ENCODE peak calls at places on chromosomes 4 and X, in seven cellular contexts. A is HCT116, E is colonic mucosa, W is choroid plexus epithelial cell, R is testis, M is right lobe of liver, G is OCI-LY7. D is an unnamed sample.

GRCh38 chr4:78749972-78750727 is 26.0 kb upstream of the BMP2K start:
- DNase-seq in A (no peak), E (no peak), W (peak), R (no peak), M (no peak), G (peak), D (no peak)

GRCh38 chrX:126551306-126551705 is 1.3 kb downstream of the DCAF12L1 start:
- DNase-seq in A (no peak), E (no peak), W (no peak), R (peak), M (peak), G (no peak), D (no peak)

GRCh38 chr4:148341980-148342800 is 100.0 kb downstream of the NR3C2 start:
- DNase-seq in A (no peak), E (no peak), W (peak), R (no peak), M (no peak), G (no peak), D (no peak)

GRCh38 chr4:100081511-100081910 is 108.8 kb downstream of the DDIT4L start:
- DNase-seq in A (no peak), E (no peak), W (no peak), R (no peak), M (no peak), G (no peak), D (no peak)

GRCh38 chr4:72319596-72319995 is 249.4 kb downstream of the ADAMTS3 start:
- DNase-seq in A (no peak), E (no peak), W (no peak), R (no peak), M (no peak), G (no peak), D (no peak)

GRCh38 chr4:63063765-63064164 is 1345.5 kb downstream of the TECRL start:
- DNase-seq in A (no peak), E (no peak), W (peak), R (no peak), M (no peak), G (no peak), D (no peak)

GRCh38 chr4:184792334-184792733 is 33.4 kb downstream of the ACSL1 start:
- DNase-seq in A (no peak), E (no peak), W (peak), R (no peak), M (no peak), G (no peak), D (no peak)

GRCh38 chr4:14289708-14290107 is 662.2 kb upstream of the BOD1L1 start:
- DNase-seq in A (no peak), E (no peak), W (peak), R (no peak), M (no peak), G (no peak), D (no peak)

GRCh38 chr4:141246243-141246642 is 25.5 kb downstream of the ZNF330 start:
- DNase-seq in A (no peak), E (no peak), W (peak), R (no peak), M (no peak), G (no peak), D (no peak)

GRCh38 chr4:136810626-136811025 is 721.7 kb downstream of the PCDH18 start:
- DNase-seq in A (no peak), E (no peak), W (no peak), R (no peak), M (no peak), G (no peak), D (no peak)

GRCh38 chr4:11650801-11651596 is 222.3 kb upstream of the HS3ST1 start:
- DNase-seq in A (peak), E (no peak), W (no peak), R (no peak), M (no peak), G (no peak), D (peak)

GRCh38 chrX:6377365-6377764 is 148.7 kb upstream of the NLGN4X start:
- DNase-seq in A (no peak), E (no peak), W (no peak), R (no peak), M (no peak), G (no peak), D (no peak)

GRCh38 chrX:21926116-21926515 is 14.4 kb upstream of the SMS start:
- DNase-seq in A (no peak), E (no peak), W (peak), R (no peak), M (no peak), G (no peak), D (no peak)

GRCh38 chr4:6926681-6927478 is 17.3 kb downstream of the TBC1D14 start:
- DNase-seq in A (no peak), E (peak), W (no peak), R (peak), M (peak), G (no peak), D (no peak)

GRCh38 chr4:35934370-35934981 is 309.8 kb downstream of the ARAP2 start:
- DNase-seq in A (peak), E (no peak), W (peak), R (no peak), M (no peak), G (peak), D (no peak)

GRCh38 chr4:106329027-106329618 is 12.8 kb downstream of the AIMP1 start:
- DNase-seq in A (peak), E (no peak), W (peak), R (no peak), M (no peak), G (peak), D (no peak)

GRCh38 chrX:15877380-15877779 is 22.8 kb upstream of the AP1S2 start:
- DNase-seq in A (no peak), E (no peak), W (peak), R (peak), M (no peak), G (no peak), D (no peak)

GRCh38 chr4:677431-678293 is 3.3 kb downstream of the MYL5 start:
- DNase-seq in A (peak), E (peak), W (no peak), R (no peak), M (peak), G (peak), D (peak)

GRCh38 chrX:39627257-39627656 is 470.5 kb downstream of the BCOR start:
- DNase-seq in A (no peak), E (no peak), W (no peak), R (no peak), M (no peak), G (no peak), D (no peak)

GRCh38 chr4:165308174-165308573 is 19.3 kb upstream of the MSMO1 start:
- DNase-seq in A (no peak), E (no peak), W (no peak), R (no peak), M (no peak), G (no peak), D (no peak)

GRCh38 chr4:183097251-183098079 is 1.6 kb upstream of the WWC2 start:
- DNase-seq in A (no peak), E (peak), W (peak), R (no peak), M (peak), G (no peak), D (no peak)

GRCh38 chr4:37648084-37648817 is 37.9 kb downstream of the RELL1 start:
- DNase-seq in A (peak), E (peak), W (peak), R (peak), M (peak), G (no peak), D (peak)

GRCh38 chr4:15436515-15436914 is 8.7 kb downstream of the C1QTNF7 start:
- DNase-seq in A (no peak), E (no peak), W (peak), R (peak), M (no peak), G (no peak), D (no peak)

GRCh38 chrX:150813922-150814321 is 84.5 kb downstream of the CD99L2 start:
- DNase-seq in A (no peak), E (no peak), W (peak), R (no peak), M (no peak), G (no peak), D (no peak)

GRCh38 chr4:170623899-170624298 is 534.1 kb upstream of the AADAT start:
- DNase-seq in A (no peak), E (no peak), W (peak), R (no peak), M (no peak), G (no peak), D (no peak)
- TF ChIP-seq CTCF in A (no peak), E (no peak), W (peak), R (no peak), M (no peak), G (no peak), D (no peak)

GRCh38 chrX:152903589-152903988 is 5.7 kb downstream of the ZNF185 start:
- DNase-seq in A (no peak), E (no peak), W (no peak), R (no peak), M (peak), G (no peak), D (no peak)

GRCh38 chrX:152905081-152905420 is 7.2 kb downstream of the ZNF185 start:
- DNase-seq in A (no peak), E (no peak), W (no peak), R (peak), M (peak), G (no peak), D (no peak)

GRCh38 chrX:152902502-152902820 is 4.6 kb downstream of the ZNF185 start:
- DNase-seq in A (no peak), E (no peak), W (no peak), R (no peak), M (no peak), G (no peak), D (no peak)

GRCh38 chrX:152901816-152902501 is 4.1 kb downstream of the ZNF185 start:
- DNase-seq in A (no peak), E (no peak), W (no peak), R (no peak), M (peak), G (no peak), D (no peak)

GRCh38 chrX:152904151-152905080 is 6.5 kb downstream of the ZNF185 start:
- DNase-seq in A (no peak), E (peak), W (peak), R (peak), M (peak), G (peak), D (peak)
- TF ChIP-seq CTCF in A (no peak), E (peak), W (peak), R (peak), M (peak), G (peak), D (peak)

GRCh38 chr4:173199553-173199952 is 30.9 kb downstream of the GALNT7 start:
- DNase-seq in A (no peak), E (no peak), W (no peak), R (no peak), M (no peak), G (no peak), D (no peak)

GRCh38 chr4:173205656-173206055 is 37.0 kb downstream of the GALNT7 start:
- DNase-seq in A (no peak), E (no peak), W (no peak), R (no peak), M (no peak), G (no peak), D (no peak)

GRCh38 chr4:173200103-173200502 is 31.5 kb downstream of the GALNT7 start:
- DNase-seq in A (no peak), E (no peak), W (no peak), R (no peak), M (no peak), G (no peak), D (no peak)

DNA sequence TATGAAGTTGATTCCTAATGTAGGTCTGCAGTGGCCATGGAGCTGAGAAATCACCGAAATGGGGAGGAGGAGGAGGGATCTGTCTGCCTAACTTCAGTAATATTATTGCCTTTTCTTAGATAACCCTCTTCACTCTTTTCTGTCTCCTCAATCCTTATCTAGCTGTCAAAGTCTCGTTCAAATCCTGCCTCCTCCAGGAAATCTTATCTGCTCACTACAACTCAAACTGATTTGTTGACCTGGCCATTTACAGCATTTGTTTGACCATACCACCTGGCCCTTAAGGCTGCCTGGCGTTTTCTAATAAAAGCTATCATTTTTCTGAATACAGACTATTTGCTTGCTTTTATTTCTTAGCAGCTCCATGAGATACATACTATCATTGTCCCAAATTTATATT is 33.8 kb downstream of the GALNT7 start:
- DNase-seq in A (no peak), E (no peak), W (no peak), R (no peak), M (no peak), G (no peak), D (no peak)
- TF ChIP-seq CTCF in A (no peak), E (no peak), W (no peak), R (no peak), M (no peak), G (no peak), D (no peak)

GRCh38 chr4:118969359-118969758 is 80.7 kb downstream of the SYNPO2 start:
- DNase-seq in A (peak), E (peak), W (peak), R (peak), M (no peak), G (peak), D (peak)
- TF ChIP-seq CTCF in A (peak), E (peak), W (peak), R (no peak), M (peak), G (peak), D (no peak)

GRCh38 chr4:44927361-44928061 is 201.2 kb upstream of the GNPDA2 start:
- DNase-seq in A (peak), E (no peak), W (peak), R (no peak), M (no peak), G (peak), D (peak)
- TF ChIP-seq CTCF in A (peak), E (peak), W (peak), R (peak), M (no peak), G (peak), D (peak)

GRCh38 chr4:41154001-41154813 is 60.1 kb downstream of the APBB2 start:
- DNase-seq in A (no peak), E (no peak), W (no peak), R (no peak), M (no peak), G (no peak), D (no peak)

GRCh38 chr4:41157009-41157408 is 57.3 kb downstream of the APBB2 start:
- DNase-seq in A (no peak), E (no peak), W (no peak), R (no peak), M (no peak), G (no peak), D (no peak)

GRCh38 chr4:41155194-41155830 is 59.0 kb downstream of the APBB2 start:
- DNase-seq in A (no peak), E (no peak), W (peak), R (no peak), M (no peak), G (no peak), D (no peak)

GRCh38 chr4:41156574-41156973 is 57.8 kb downstream of the APBB2 start:
- DNase-seq in A (peak), E (no peak), W (peak), R (no peak), M (no peak), G (no peak), D (no peak)

DNA sequence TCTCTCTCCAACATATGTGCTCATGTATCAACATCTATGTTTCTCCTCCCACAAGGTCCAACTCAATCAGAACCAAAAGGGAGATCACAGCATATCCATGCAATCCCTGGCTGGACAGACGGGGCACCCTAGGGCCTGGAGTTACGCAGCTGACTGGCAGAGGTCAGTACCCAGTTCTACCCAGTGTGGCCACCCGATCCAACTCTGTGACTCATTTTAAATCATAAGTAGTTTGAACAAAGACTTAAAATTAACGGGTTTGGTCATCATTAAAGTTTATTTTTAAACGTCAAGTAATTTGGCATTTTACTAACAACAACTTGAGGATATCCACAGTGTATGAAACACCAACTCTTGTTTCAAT is 59.5 kb downstream of the APBB2 start:
- DNase-seq in A (no peak), E (no peak), W (no peak), R (no peak), M (no peak), G (no peak), D (no peak)
- TF ChIP-seq CTCF in A (no peak), E (no peak), W (no peak), R (no peak), M (no peak), G (no peak), D (no peak)